ENCODE peak calls at places on chromosomes 7 and 10, in nine cellular contexts. One of them, this sample, is unnamed. For H3K27me3, the result is how much of the 10 kb centered on the place peaks cover.

GRCh38 chr10:43199684-43200537 is 61.7 kb downstream of the CSGALNACT2 start:
- DNase-seq in heart right ventricle: peak
- DNase-seq in dorsolateral prefrontal cortex: no peak
- DNase-seq in adrenal gland: no peak
- DNase-seq in brain microvascular endothelial cell: no peak
- DNase-seq in neural progenitor cell: no peak
- DNase-seq in tibial nerve: peak
- DNase-seq in spleen: peak
- DNase-seq in mammary epithelial cell: no peak
- DNase-seq in this sample: no peak

GRCh38 chr10:115049957-115050356 is 43.2 kb upstream of the ATRNL1 start:
- DNase-seq in heart right ventricle: no peak
- DNase-seq in dorsolateral prefrontal cortex: no peak
- DNase-seq in adrenal gland: no peak
- DNase-seq in brain microvascular endothelial cell: peak
- DNase-seq in neural progenitor cell: no peak
- DNase-seq in tibial nerve: no peak
- DNase-seq in spleen: no peak
- DNase-seq in mammary epithelial cell: no peak
- DNase-seq in this sample: no peak

GRCh38 chr10:27558612-27559020 is 54.5 kb downstream of the RAB18 start:
- DNase-seq in heart right ventricle: peak
- DNase-seq in dorsolateral prefrontal cortex: peak
- DNase-seq in adrenal gland: peak
- DNase-seq in brain microvascular endothelial cell: peak
- DNase-seq in neural progenitor cell: peak
- DNase-seq in tibial nerve: peak
- DNase-seq in spleen: no peak
- DNase-seq in mammary epithelial cell: peak
- DNase-seq in this sample: no peak

GRCh38 chr10:79984851-79985250 is 35.9 kb upstream of the SFTPD start:
- DNase-seq in heart right ventricle: no peak
- DNase-seq in dorsolateral prefrontal cortex: no peak
- DNase-seq in adrenal gland: no peak
- DNase-seq in brain microvascular endothelial cell: no peak
- DNase-seq in neural progenitor cell: no peak
- DNase-seq in tibial nerve: no peak
- DNase-seq in spleen: no peak
- DNase-seq in mammary epithelial cell: peak
- DNase-seq in this sample: no peak

GRCh38 chr10:132363921-132364593 is 32.1 kb downstream of the LRRC27 start:
- DNase-seq in heart right ventricle: no peak
- DNase-seq in dorsolateral prefrontal cortex: peak
- DNase-seq in adrenal gland: no peak
- DNase-seq in brain microvascular endothelial cell: no peak
- DNase-seq in neural progenitor cell: peak
- DNase-seq in tibial nerve: no peak
- DNase-seq in spleen: peak
- DNase-seq in mammary epithelial cell: no peak
- DNase-seq in this sample: no peak

GRCh38 chr10:122225324-122225723 is 45.8 kb upstream of the BTBD16 start:
- DNase-seq in heart right ventricle: no peak
- DNase-seq in dorsolateral prefrontal cortex: no peak
- DNase-seq in adrenal gland: no peak
- DNase-seq in brain microvascular endothelial cell: no peak
- DNase-seq in neural progenitor cell: no peak
- DNase-seq in tibial nerve: no peak
- DNase-seq in spleen: no peak
- DNase-seq in mammary epithelial cell: no peak
- DNase-seq in this sample: no peak

GRCh38 chr10:114392112-114392835 is 12.0 kb downstream of the AFAP1L2 start:
- DNase-seq in heart right ventricle: no peak
- DNase-seq in dorsolateral prefrontal cortex: no peak
- DNase-seq in adrenal gland: no peak
- DNase-seq in brain microvascular endothelial cell: no peak
- DNase-seq in neural progenitor cell: no peak
- DNase-seq in tibial nerve: no peak
- DNase-seq in spleen: no peak
- DNase-seq in mammary epithelial cell: no peak
- DNase-seq in this sample: no peak

GRCh38 chr10:131911451-131911850 is 10.6 kb downstream of the PPP2R2D start:
- DNase-seq in heart right ventricle: no peak
- DNase-seq in dorsolateral prefrontal cortex: no peak
- DNase-seq in adrenal gland: no peak
- DNase-seq in brain microvascular endothelial cell: no peak
- DNase-seq in neural progenitor cell: no peak
- DNase-seq in tibial nerve: no peak
- DNase-seq in spleen: peak
- DNase-seq in mammary epithelial cell: no peak
- DNase-seq in this sample: no peak

GRCh38 chr7:28301148-28301641 is 111.1 kb upstream of the CREB5 start:
- DNase-seq in heart right ventricle: no peak
- DNase-seq in dorsolateral prefrontal cortex: no peak
- DNase-seq in adrenal gland: peak
- DNase-seq in brain microvascular endothelial cell: no peak
- DNase-seq in neural progenitor cell: no peak
- DNase-seq in tibial nerve: no peak
- DNase-seq in spleen: no peak
- DNase-seq in mammary epithelial cell: peak
- DNase-seq in this sample: no peak

GRCh38 chr10:106795619-106796018 is 368.9 kb downstream of the SORCS1 start:
- DNase-seq in heart right ventricle: no peak
- DNase-seq in dorsolateral prefrontal cortex: no peak
- DNase-seq in adrenal gland: no peak
- DNase-seq in brain microvascular endothelial cell: no peak
- DNase-seq in neural progenitor cell: peak
- DNase-seq in tibial nerve: peak
- DNase-seq in spleen: no peak
- DNase-seq in mammary epithelial cell: no peak
- DNase-seq in this sample: no peak

GRCh38 chr10:76675951-76676587 is 961.5 kb downstream of the KCNMA1 start:
- DNase-seq in heart right ventricle: peak
- DNase-seq in dorsolateral prefrontal cortex: peak
- DNase-seq in adrenal gland: no peak
- DNase-seq in brain microvascular endothelial cell: no peak
- DNase-seq in neural progenitor cell: no peak
- DNase-seq in tibial nerve: peak
- DNase-seq in spleen: no peak
- DNase-seq in mammary epithelial cell: peak
- DNase-seq in this sample: no peak

GRCh38 chr7:156776527-156776926 is 116.5 kb downstream of the LMBR1 start:
- DNase-seq in heart right ventricle: no peak
- DNase-seq in dorsolateral prefrontal cortex: no peak
- DNase-seq in adrenal gland: no peak
- DNase-seq in brain microvascular endothelial cell: no peak
- DNase-seq in neural progenitor cell: no peak
- DNase-seq in tibial nerve: no peak
- DNase-seq in spleen: no peak
- DNase-seq in mammary epithelial cell: no peak
- DNase-seq in this sample: no peak

GRCh38 chr7:7764515-7765138 is 46.2 kb upstream of the RPA3 start:
- DNase-seq in heart right ventricle: no peak
- DNase-seq in dorsolateral prefrontal cortex: no peak
- DNase-seq in adrenal gland: no peak
- DNase-seq in brain microvascular endothelial cell: no peak
- DNase-seq in neural progenitor cell: no peak
- DNase-seq in tibial nerve: no peak
- DNase-seq in spleen: no peak
- DNase-seq in mammary epithelial cell: no peak
- DNase-seq in this sample: no peak

GRCh38 chr7:150936018-150936417 is 42.1 kb downstream of the KCNH2 start:
- DNase-seq in heart right ventricle: no peak
- DNase-seq in dorsolateral prefrontal cortex: no peak
- DNase-seq in adrenal gland: no peak
- DNase-seq in brain microvascular endothelial cell: no peak
- DNase-seq in neural progenitor cell: no peak
- DNase-seq in tibial nerve: no peak
- DNase-seq in spleen: no peak
- DNase-seq in mammary epithelial cell: no peak
- DNase-seq in this sample: no peak

GRCh38 chr10:4234661-4235060 is 449.7 kb upstream of the KLF6 start:
- DNase-seq in heart right ventricle: no peak
- DNase-seq in dorsolateral prefrontal cortex: no peak
- DNase-seq in adrenal gland: no peak
- DNase-seq in brain microvascular endothelial cell: no peak
- DNase-seq in neural progenitor cell: no peak
- DNase-seq in tibial nerve: no peak
- DNase-seq in spleen: peak
- DNase-seq in mammary epithelial cell: no peak
- DNase-seq in this sample: peak

GRCh38 chr7:70044064-70044463 is 445.8 kb downstream of the AUTS2 start:
- DNase-seq in heart right ventricle: no peak
- DNase-seq in dorsolateral prefrontal cortex: no peak
- DNase-seq in adrenal gland: no peak
- DNase-seq in brain microvascular endothelial cell: no peak
- DNase-seq in neural progenitor cell: no peak
- DNase-seq in tibial nerve: no peak
- DNase-seq in spleen: no peak
- DNase-seq in mammary epithelial cell: no peak
- DNase-seq in this sample: no peak

DNA sequence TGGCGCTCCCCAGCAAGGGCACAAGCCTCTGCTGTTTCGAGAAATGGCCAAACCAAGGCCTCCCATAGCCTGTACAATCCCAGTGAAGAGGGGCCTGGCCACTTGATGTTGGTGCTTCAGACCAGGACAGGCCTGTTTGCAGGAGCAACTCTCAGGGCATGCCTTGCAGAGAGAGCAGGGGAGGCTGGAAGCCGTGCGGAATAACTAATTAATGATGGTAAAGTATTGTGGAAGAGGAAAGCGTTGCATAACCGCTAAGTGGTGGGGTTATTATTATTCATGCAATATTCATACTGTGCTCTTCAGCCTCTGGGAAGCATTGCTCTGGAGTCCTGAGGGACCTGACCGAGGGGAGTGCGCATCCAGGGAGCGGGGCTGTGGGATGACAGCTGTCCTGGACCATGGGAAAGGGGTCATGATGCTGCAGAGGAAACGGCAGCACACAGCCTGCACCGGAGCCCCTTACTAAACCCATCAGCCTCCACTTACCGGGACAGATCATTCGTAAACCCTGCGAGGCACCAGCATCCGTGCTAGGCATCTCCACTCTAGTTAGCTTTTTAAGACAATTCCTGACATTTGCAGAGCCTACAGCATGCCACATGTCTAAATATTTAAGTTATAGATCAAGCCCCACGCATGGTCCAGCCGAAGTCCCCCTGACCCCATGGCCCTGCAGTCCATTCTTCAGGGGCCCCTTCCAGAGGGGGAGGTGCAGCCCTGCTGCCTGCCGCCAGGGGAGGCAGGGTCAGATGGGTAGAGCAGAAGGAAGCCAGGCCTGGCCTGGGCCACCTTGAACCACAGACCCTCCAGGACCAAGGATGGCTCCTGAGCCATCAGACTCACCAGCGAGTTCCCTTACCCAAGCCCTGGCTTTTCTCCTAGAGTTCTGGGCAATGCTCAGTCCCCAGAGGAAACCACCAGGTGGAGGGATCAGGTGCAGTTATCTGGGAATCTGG is 11.6 kb downstream of the TMEM273 start:
- DNase-seq in heart right ventricle: peak
- DNase-seq in dorsolateral prefrontal cortex: no peak
- DNase-seq in adrenal gland: no peak
- DNase-seq in brain microvascular endothelial cell: no peak
- DNase-seq in neural progenitor cell: no peak
- DNase-seq in tibial nerve: no peak
- DNase-seq in spleen: no peak
- DNase-seq in mammary epithelial cell: no peak
- DNase-seq in this sample: no peak
- TF ChIP-seq CTCF in heart right ventricle: no peak
- TF ChIP-seq CTCF in dorsolateral prefrontal cortex: no peak
- TF ChIP-seq CTCF in adrenal gland: no peak
- TF ChIP-seq CTCF in brain microvascular endothelial cell: peak
- TF ChIP-seq CTCF in neural progenitor cell: no peak
- TF ChIP-seq CTCF in tibial nerve: no peak
- TF ChIP-seq CTCF in spleen: no peak
- TF ChIP-seq CTCF in mammary epithelial cell: no peak
- TF ChIP-seq CTCF in this sample: no peak

DNA sequence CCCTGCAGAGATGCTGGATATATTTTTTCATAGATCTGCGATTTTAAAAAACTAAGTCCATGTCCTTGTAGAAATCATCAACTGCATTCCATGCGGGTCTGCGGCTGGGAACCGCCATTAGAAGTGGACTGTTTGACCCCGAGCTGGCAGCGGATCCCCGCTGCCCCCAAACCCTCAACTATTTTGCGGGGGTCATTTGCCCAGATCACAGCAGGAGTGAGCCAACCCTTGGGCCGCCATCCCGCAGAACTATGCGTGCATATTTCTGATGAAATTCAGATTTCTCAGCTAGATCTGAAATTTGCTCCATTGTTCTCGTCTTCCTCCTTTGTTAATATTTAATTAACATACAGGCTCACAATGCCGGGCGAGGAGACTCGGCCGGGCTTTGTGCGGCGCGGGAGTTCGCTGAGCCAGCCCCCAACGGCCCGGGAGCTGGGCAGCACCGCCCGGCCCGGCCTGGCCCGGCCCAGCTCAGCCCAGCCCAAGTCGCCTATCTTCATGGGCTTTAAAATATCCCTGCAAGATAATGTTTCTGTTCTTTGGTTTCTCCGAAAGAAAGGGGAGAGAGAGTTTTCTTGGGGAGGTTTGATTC is 2.0 kb downstream of the EN2 start:
- DNase-seq in heart right ventricle: no peak
- DNase-seq in dorsolateral prefrontal cortex: no peak
- DNase-seq in adrenal gland: no peak
- DNase-seq in brain microvascular endothelial cell: no peak
- DNase-seq in neural progenitor cell: peak
- DNase-seq in tibial nerve: no peak
- DNase-seq in spleen: peak
- DNase-seq in mammary epithelial cell: no peak
- DNase-seq in this sample: no peak
- H3K27me3 ChIP-seq in heart right ventricle: half or more
- H3K27me3 ChIP-seq in dorsolateral prefrontal cortex: half or more
- H3K27me3 ChIP-seq in adrenal gland: half or more
- H3K27me3 ChIP-seq in brain microvascular endothelial cell: half or more
- H3K27me3 ChIP-seq in neural progenitor cell: half or more
- H3K27me3 ChIP-seq in tibial nerve: half or more
- H3K27me3 ChIP-seq in spleen: half or more
- H3K27me3 ChIP-seq in mammary epithelial cell: half or more
- H3K27me3 ChIP-seq in this sample: half or more

DNA sequence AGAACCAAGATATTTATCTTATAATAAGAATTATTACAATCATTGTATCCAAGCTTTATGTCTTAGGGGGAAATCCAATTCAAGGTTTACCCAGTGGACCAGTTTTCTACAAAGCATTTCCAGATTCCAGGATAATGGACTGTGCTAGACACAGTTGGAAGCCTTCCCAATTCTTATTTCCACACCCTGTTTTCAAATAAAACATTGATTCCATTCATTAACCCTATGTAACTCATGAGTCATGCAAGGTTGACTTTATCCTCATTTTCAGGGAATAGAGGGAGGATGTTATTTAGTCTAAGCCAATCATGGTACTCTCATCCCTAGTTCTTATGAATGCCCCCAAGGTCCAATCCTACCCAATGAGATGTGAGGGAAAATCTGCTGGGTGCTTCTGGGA is 145.7 kb downstream of the RNLS start:
- DNase-seq in heart right ventricle: no peak
- DNase-seq in dorsolateral prefrontal cortex: no peak
- DNase-seq in adrenal gland: no peak
- DNase-seq in brain microvascular endothelial cell: no peak
- DNase-seq in neural progenitor cell: no peak
- DNase-seq in tibial nerve: no peak
- DNase-seq in spleen: no peak
- DNase-seq in mammary epithelial cell: peak
- DNase-seq in this sample: no peak
- TF ChIP-seq CTCF in heart right ventricle: no peak
- TF ChIP-seq CTCF in dorsolateral prefrontal cortex: no peak
- TF ChIP-seq CTCF in adrenal gland: no peak
- TF ChIP-seq CTCF in brain microvascular endothelial cell: no peak
- TF ChIP-seq CTCF in neural progenitor cell: no peak
- TF ChIP-seq CTCF in tibial nerve: no peak
- TF ChIP-seq CTCF in spleen: no peak
- TF ChIP-seq CTCF in mammary epithelial cell: no peak
- TF ChIP-seq CTCF in this sample: no peak

GRCh38 chr7:108450160-108450559 is 6.1 kb downstream of the NRCAM start:
- DNase-seq in heart right ventricle: no peak
- DNase-seq in dorsolateral prefrontal cortex: no peak
- DNase-seq in adrenal gland: no peak
- DNase-seq in brain microvascular endothelial cell: no peak
- DNase-seq in neural progenitor cell: no peak
- DNase-seq in tibial nerve: no peak
- DNase-seq in spleen: no peak
- DNase-seq in mammary epithelial cell: no peak
- DNase-seq in this sample: no peak
- H3K27me3 ChIP-seq in heart right ventricle: half or more
- H3K27me3 ChIP-seq in dorsolateral prefrontal cortex: under half
- H3K27me3 ChIP-seq in adrenal gland: under half
- H3K27me3 ChIP-seq in brain microvascular endothelial cell: under half
- H3K27me3 ChIP-seq in neural progenitor cell: under half
- H3K27me3 ChIP-seq in tibial nerve: under half
- H3K27me3 ChIP-seq in spleen: under half
- H3K27me3 ChIP-seq in mammary epithelial cell: under half
- H3K27me3 ChIP-seq in this sample: under half

This sample was measured in CD4-positive, alpha-beta T cell.